ENCODE peak calls at places on chromosome 14, in eight cellular contexts. Z, M, P, G, I, X, B and K are unnamed samples.

GRCh38 chr14:34460841-34461240 is 1.2 kb downstream of the SPTSSA start:
- DNase-seq in B (no peak), Z (no peak), M (no peak), G (no peak), I (no peak), X (no peak), P (no peak), K (no peak)

GRCh38 chr14:90758959-90759358 is 57.3 kb downstream of the TTC7B start:
- DNase-seq in B (no peak), G (no peak), Z (no peak), X (no peak), P (peak; percentile 91), I (no peak), M (no peak), K (no peak)

GRCh38 chr14:70121521-70121920 is 67.2 kb downstream of the SLC8A3 start:
- DNase-seq in G (no peak), M (peak; percentile 76), X (no peak), B (no peak), P (no peak), I (no peak), Z (no peak), K (no peak)

GRCh38 chr14:40476005-40476404 is 1043.8 kb upstream of the FBXO33 start:
- DNase-seq in B (no peak), P (no peak), G (no peak), I (no peak), Z (no peak), X (no peak), M (no peak), K (no peak)

GRCh38 chr14:68665116-68665515 is 127.8 kb downstream of the ZFP36L1 start:
- DNase-seq in P (peak; percentile 61), X (no peak), Z (no peak), G (no peak), I (no peak), B (peak; percentile 29), M (no peak), K (no peak)

GRCh38 chr14:33986804-33987203 is 35.9 kb upstream of the EGLN3 start:
- DNase-seq in G (no peak), M (peak; percentile 57), I (no peak), Z (no peak), B (peak; percentile 95), P (no peak), X (no peak), K (no peak)

GRCh38 chr14:39977198-39977597 is 545.0 kb upstream of the FBXO33 start:
- DNase-seq in B (no peak), Z (no peak), X (no peak), I (no peak), M (no peak), G (no peak), P (no peak), K (no peak)

GRCh38 chr14:95523051-95523817 is 6.8 kb upstream of the SYNE3 start:
- DNase-seq in X (no peak), P (no peak), I (no peak), M (no peak), B (no peak), Z (no peak), G (no peak), K (no peak)

GRCh38 chr14:23446291-23446851 is 10.9 kb upstream of the MYH7 start:
- DNase-seq in X (no peak), G (no peak), I (no peak), B (no peak), Z (no peak), M (no peak), P (peak; percentile 55), K (no peak)

GRCh38 chr14:105885561-105886320 is 359.4 kb downstream of the TMEM121 start:
- DNase-seq in B (no peak), I (no peak), G (no peak), X (peak; percentile 2), M (no peak), Z (no peak), P (peak; percentile 51), K (no peak)

GRCh38 chr14:89869606-89870005 is 84.9 kb downstream of the EFCAB11 start:
- DNase-seq in B (no peak), G (no peak), X (no peak), P (no peak), M (no peak), I (no peak), Z (no peak), K (no peak)

GRCh38 chr14:79856357-79856756 is 354.9 kb downstream of the DIO2 start:
- DNase-seq in P (no peak), M (no peak), I (no peak), X (no peak), B (no peak), G (no peak), Z (no peak), K (no peak)

GRCh38 chr14:92884410-92884809 is 38.5 kb upstream of the CHGA start:
- DNase-seq in B (no peak), I (no peak), Z (no peak), M (no peak), G (no peak), X (no peak), P (no peak), K (no peak)

GRCh38 chr14:99687284-99688209 is 3.4 kb downstream of the CYP46A1 start:
- DNase-seq in I (no peak), P (peak; percentile 45), X (no peak), M (peak; percentile 71), Z (peak; percentile 26), G (no peak), B (no peak), K (no peak)

GRCh38 chr14:72740966-72741835 is 152.7 kb downstream of the DPF3 start:
- DNase-seq in G (no peak), M (no peak), I (no peak), P (peak; percentile 31), Z (no peak), B (no peak), X (no peak), K (no peak)

GRCh38 chr14:25042362-25043299 is 7.3 kb downstream of the STXBP6 start:
- DNase-seq in Z (no peak), X (no peak), I (no peak), P (no peak), B (peak; percentile 3), G (no peak), M (peak; percentile 51), K (no peak)

GRCh38 chr14:36857136-36857535 is 195.5 kb downstream of the PAX9 start:
- DNase-seq in P (no peak), Z (no peak), M (peak; percentile 19), I (no peak), X (no peak), G (no peak), B (no peak), K (no peak)

GRCh38 chr14:55698051-55698450 is 118.0 kb downstream of the KTN1 start:
- DNase-seq in B (no peak), X (no peak), I (no peak), P (no peak), G (no peak), Z (no peak), M (no peak), K (no peak)

GRCh38 chr14:61661471-61661988 is 33.8 kb upstream of the HIF1A start:
- DNase-seq in X (peak; percentile 26), I (no peak), P (no peak), Z (no peak), M (no peak), G (no peak), B (no peak), K (no peak)

GRCh38 chr14:101789222-101789621 is 27.7 kb downstream of the PPP2R5C start:
- DNase-seq in G (no peak), X (no peak), P (no peak), I (no peak), M (no peak), Z (no peak), B (no peak), K (no peak)

GRCh38 chr14:65867333-65867732 is 454.8 kb downstream of the FUT8 start:
- DNase-seq in M (no peak), P (no peak), G (no peak), B (no peak), I (no peak), X (no peak), Z (no peak), K (no peak)